ENCODE peak calls at places on chromosomes 2 and 18, in nine cellular contexts. A is HCT116, N is OCI-LY7, Z is GM23338, M is neural progenitor cell, V is PC-3, D is hepatocyte, W is MM.1S, B is SK-N-SH. R is an unnamed sample. For H3K4me1, the result is how much of the 10 kb centered on the place peaks cover.

GRCh38 chr2:164913640-164914346 is 41.5 kb downstream of the SLC38A11 start:
- DNase-seq in A (no peak), N (peak), Z (no peak), M (no peak), V (peak), D (peak), W (peak), B (no peak), R (peak)

GRCh38 chr2:213101686-213102460 is 49.5 kb downstream of the IKZF2 start:
- DNase-seq in A (no peak), N (no peak), Z (no peak), M (no peak), V (no peak), D (no peak), W (no peak), B (no peak), R (no peak)

GRCh38 chr2:69291004-69291650 is 95.9 kb downstream of the GFPT1 start:
- DNase-seq in A (no peak), N (no peak), Z (no peak), M (no peak), V (peak), D (no peak), W (no peak), B (no peak), R (peak)

GRCh38 chr2:100802076-100802475 is 17.9 kb upstream of the NPAS2 start:
- DNase-seq in A (no peak), N (no peak), Z (no peak), M (no peak), V (no peak), D (no peak), W (no peak), B (no peak), R (no peak)

GRCh38 chr18:62881509-62882016 is 166.2 kb downstream of the PHLPP1 start:
- DNase-seq in A (peak), N (no peak), Z (no peak), M (no peak), V (peak), D (no peak), W (no peak), B (no peak), R (peak)

GRCh38 chr2:54348672-54349071 is 92.6 kb upstream of the TSPYL6 start:
- DNase-seq in A (no peak), N (no peak), Z (no peak), M (no peak), V (no peak), D (no peak), W (no peak), B (no peak), R (peak)

GRCh38 chr2:10521356-10521755 is 73.2 kb upstream of the ODC1 start:
- DNase-seq in A (no peak), N (no peak), Z (peak), M (no peak), V (no peak), D (no peak), W (no peak), B (no peak), R (no peak)

GRCh38 chr2:229431331-229431954 is 160.4 kb upstream of the PID1 start:
- DNase-seq in A (peak), N (peak), Z (peak), M (peak), V (peak), D (peak), W (peak), B (peak), R (peak)

GRCh38 chr2:180555391-180555965 is 424.9 kb upstream of the UBE2E3 start:
- DNase-seq in A (no peak), N (no peak), Z (no peak), M (no peak), V (no peak), D (no peak), W (no peak), B (no peak), R (no peak)

GRCh38 chr18:74529811-74530583 is 4.3 kb upstream of the CNDP1 start:
- DNase-seq in A (no peak), N (no peak), Z (no peak), M (no peak), V (no peak), D (no peak), W (no peak), B (no peak), R (no peak)

GRCh38 chr2:238389985-238390682 is 36.6 kb upstream of the ASB1 start:
- DNase-seq in A (no peak), N (no peak), Z (no peak), M (no peak), V (no peak), D (no peak), W (no peak), B (no peak), R (no peak)

GRCh38 chr2:60383421-60384117 is 169.9 kb downstream of the BCL11A start:
- DNase-seq in A (no peak), N (no peak), Z (peak), M (no peak), V (peak), D (no peak), W (no peak), B (no peak), R (no peak)

GRCh38 chr2:62270728-62271127 is 74.8 kb downstream of the B3GNT2 start:
- DNase-seq in A (no peak), N (no peak), Z (no peak), M (no peak), V (no peak), D (peak), W (no peak), B (peak), R (no peak)

DNA sequence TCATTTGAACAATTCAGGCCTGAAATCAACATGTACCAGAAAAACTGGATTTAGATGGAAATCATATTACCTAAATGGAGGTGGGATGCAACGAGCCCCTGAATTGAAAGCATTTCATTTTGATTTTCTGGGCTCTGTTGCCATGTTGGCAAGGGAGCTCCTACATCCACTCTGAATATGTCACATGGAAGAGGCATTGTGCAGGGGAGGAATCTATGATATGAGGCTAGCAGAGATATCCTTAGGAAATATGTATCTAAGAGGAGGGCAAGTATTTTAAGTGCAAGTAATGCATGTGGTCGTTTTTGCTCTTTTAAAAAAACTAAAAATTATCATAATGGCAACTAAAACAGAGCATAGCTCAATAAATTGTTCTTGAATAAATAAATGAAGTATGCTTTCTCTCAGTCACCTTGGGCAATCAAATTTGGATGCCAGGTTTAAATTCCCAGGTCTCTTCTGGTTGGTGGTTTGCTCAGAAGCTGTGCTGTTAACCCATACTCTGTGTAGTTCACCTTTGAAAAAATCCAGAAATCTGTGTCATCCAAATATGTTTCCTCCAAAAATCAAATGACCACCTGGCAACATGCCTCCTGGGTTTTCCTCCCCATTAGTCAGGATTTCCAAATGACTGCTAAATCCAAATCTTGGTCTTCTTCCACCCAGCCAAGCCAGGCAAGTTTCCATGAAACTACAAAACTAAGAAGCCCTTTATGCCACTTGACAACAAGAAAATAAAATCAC is 6.5 kb upstream of the LGALSL start:
- DNase-seq in A (no peak), N (no peak), Z (no peak), M (no peak), V (peak), D (no peak), W (no peak), B (no peak), R (peak)
- TF ChIP-seq EZH2phosphoT487 in A (no peak), N (no peak), Z (no peak), M (no peak), V (no peak), D (no peak), W (no peak), B (no peak), R (no peak)

DNA sequence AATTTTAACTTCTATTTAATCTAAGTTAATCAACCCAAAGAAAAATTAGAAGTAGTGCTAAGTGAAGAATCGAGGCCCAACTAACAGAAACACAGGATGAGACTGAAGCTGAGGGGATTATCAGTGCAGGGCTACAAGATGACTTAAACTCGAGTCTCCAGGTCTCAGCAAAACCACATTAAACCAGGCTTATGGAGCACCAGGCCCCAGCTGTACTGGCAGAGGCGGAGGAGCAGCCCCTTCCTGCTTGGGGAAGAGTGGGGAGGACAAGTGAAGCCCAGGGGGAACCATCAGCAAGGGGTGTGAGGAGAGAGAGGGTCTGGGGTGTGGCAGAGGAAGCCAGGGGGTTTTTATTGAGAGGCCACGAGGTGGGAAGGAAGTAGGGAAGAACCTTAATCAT is 135.9 kb upstream of the EPAS1 start:
- DNase-seq in A (no peak), N (no peak), Z (no peak), M (no peak), V (no peak), D (no peak), W (no peak), B (no peak), R (no peak)
- H3K4me1 ChIP-seq in A (under half), N (under half), Z (under half), M (under half), V (half or more), D (under half), W (under half), B (under half), R (under half)

GRCh38 chr2:241769819-241770184 is 6.8 kb upstream of the GAL3ST2 start:
- DNase-seq in A (no peak), N (no peak), Z (no peak), M (no peak), V (no peak), D (no peak), W (no peak), B (peak), R (no peak)
- TF ChIP-seq EZH2phosphoT487 in A (no peak), N (no peak), Z (no peak), M (no peak), V (no peak), D (no peak), W (no peak), B (no peak), R (no peak)

DNA sequence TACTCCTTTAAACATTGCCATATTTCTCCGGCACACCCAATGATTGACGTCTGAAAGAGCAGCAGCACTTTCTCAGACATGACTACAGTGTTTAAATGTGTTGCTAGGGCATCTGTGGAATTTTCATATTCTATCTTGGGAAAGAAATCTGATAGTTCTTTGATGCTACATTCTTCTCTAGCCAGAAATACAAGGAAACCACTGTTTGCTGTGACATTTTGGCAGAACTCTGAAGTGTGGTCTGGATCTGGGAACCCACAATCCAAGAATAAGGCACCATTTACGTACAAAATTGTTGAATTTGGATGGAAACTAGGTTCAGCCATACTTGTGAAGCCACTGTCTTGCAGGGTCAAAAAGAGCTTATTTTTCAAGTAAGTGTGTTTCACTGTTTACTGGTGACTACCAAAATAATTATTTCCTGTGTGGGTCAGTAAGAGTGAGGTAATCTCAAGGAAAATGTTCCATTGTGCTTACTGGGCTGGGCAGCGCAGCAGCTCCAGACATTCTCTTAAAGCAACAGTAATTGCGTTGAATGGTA is 21.3 kb upstream of the CD28 start:
- DNase-seq in A (no peak), N (no peak), Z (no peak), M (no peak), V (peak), D (no peak), W (no peak), B (no peak), R (peak)
- H3K4me1 ChIP-seq in A (under half), N (half or more), Z (under half), M (under half), V (under half), D (under half), W (half or more), B (under half), R (half or more)